ENCODE peak calls at places on chromosomes 7 and 10, in five cellular contexts. One of them, this sample, is unnamed.

GRCh38 chr7:50267525-50268041 is 36.9 kb upstream of the IKZF1 start:
- DNase-seq in lung: no peak
- DNase-seq in CD8-positive, alpha-beta T cell: no peak
- DNase-seq in Peyer's patch: no peak
- DNase-seq in psoas muscle: no peak
- DNase-seq in this sample: no peak

GRCh38 chr7:100374601-100375000 is 1.3 kb downstream of the PILRA start:
- DNase-seq in lung: no peak
- DNase-seq in CD8-positive, alpha-beta T cell: no peak
- DNase-seq in Peyer's patch: no peak
- DNase-seq in psoas muscle: no peak
- DNase-seq in this sample: no peak

GRCh38 chr10:78165617-78166016 is 132.0 kb downstream of the RPS24 start:
- DNase-seq in lung: no peak
- DNase-seq in CD8-positive, alpha-beta T cell: no peak
- DNase-seq in Peyer's patch: no peak
- DNase-seq in psoas muscle: no peak
- DNase-seq in this sample: no peak

GRCh38 chr10:117796394-117796793 is 250.3 kb downstream of the RAB11FIP2 start:
- DNase-seq in lung: no peak
- DNase-seq in CD8-positive, alpha-beta T cell: no peak
- DNase-seq in Peyer's patch: no peak
- DNase-seq in psoas muscle: no peak
- DNase-seq in this sample: no peak

GRCh38 chr10:51162002-51162401 is 87.7 kb downstream of the PRKG1 start:
- DNase-seq in lung: no peak
- DNase-seq in CD8-positive, alpha-beta T cell: no peak
- DNase-seq in Peyer's patch: no peak
- DNase-seq in psoas muscle: no peak
- DNase-seq in this sample: no peak

GRCh38 chr7:42104231-42104630 is 132.8 kb downstream of the GLI3 start:
- DNase-seq in lung: no peak
- DNase-seq in CD8-positive, alpha-beta T cell: no peak
- DNase-seq in Peyer's patch: no peak
- DNase-seq in psoas muscle: no peak
- DNase-seq in this sample: no peak

GRCh38 chr7:106737202-106737562 is 76.2 kb upstream of the CCDC71L start:
- DNase-seq in lung: no peak
- DNase-seq in CD8-positive, alpha-beta T cell: no peak
- DNase-seq in Peyer's patch: no peak
- DNase-seq in psoas muscle: no peak
- DNase-seq in this sample: no peak

GRCh38 chr10:11472158-11472753 is 139.2 kb downstream of the USP6NL start:
- DNase-seq in lung: peak; percentile 64
- DNase-seq in CD8-positive, alpha-beta T cell: peak; percentile 58
- DNase-seq in Peyer's patch: no peak
- DNase-seq in psoas muscle: peak; percentile 33
- DNase-seq in this sample: peak; percentile 61

GRCh38 chr10:110209399-110209925 is 2.1 kb downstream of the MXI1 start:
- DNase-seq in lung: peak; percentile 43
- DNase-seq in CD8-positive, alpha-beta T cell: peak; percentile 85
- DNase-seq in Peyer's patch: peak; percentile 74
- DNase-seq in psoas muscle: peak; percentile 60
- DNase-seq in this sample: peak; percentile 60

GRCh38 chr7:51069411-51070083 is 247.1 kb downstream of the COBL start:
- DNase-seq in lung: no peak
- DNase-seq in CD8-positive, alpha-beta T cell: no peak
- DNase-seq in Peyer's patch: no peak
- DNase-seq in psoas muscle: no peak
- DNase-seq in this sample: no peak

GRCh38 chr10:90197766-90198165 is 496.4 kb downstream of the KIF20B start:
- DNase-seq in lung: no peak
- DNase-seq in CD8-positive, alpha-beta T cell: no peak
- DNase-seq in Peyer's patch: no peak
- DNase-seq in psoas muscle: no peak
- DNase-seq in this sample: no peak

GRCh38 chr7:45685619-45686240 is 111.6 kb downstream of the ADCY1 start:
- DNase-seq in lung: peak; percentile 22
- DNase-seq in CD8-positive, alpha-beta T cell: no peak
- DNase-seq in Peyer's patch: no peak
- DNase-seq in psoas muscle: no peak
- DNase-seq in this sample: no peak

GRCh38 chr10:10092581-10092980 is 925.1 kb upstream of the CELF2 start:
- DNase-seq in lung: peak; percentile 30
- DNase-seq in CD8-positive, alpha-beta T cell: no peak
- DNase-seq in Peyer's patch: no peak
- DNase-seq in psoas muscle: no peak
- DNase-seq in this sample: no peak

GRCh38 chr10:121405549-121405948 is 192.7 kb downstream of the FGFR2 start:
- DNase-seq in lung: no peak
- DNase-seq in CD8-positive, alpha-beta T cell: no peak
- DNase-seq in Peyer's patch: no peak
- DNase-seq in psoas muscle: no peak
- DNase-seq in this sample: no peak

GRCh38 chr7:80521809-80522208 is 9.9 kb upstream of the GNAT3 start:
- DNase-seq in lung: no peak
- DNase-seq in CD8-positive, alpha-beta T cell: no peak
- DNase-seq in Peyer's patch: no peak
- DNase-seq in psoas muscle: no peak
- DNase-seq in this sample: no peak

GRCh38 chr7:1022801-1023465 is 21.4 kb upstream of the GPR146 start:
- DNase-seq in lung: no peak
- DNase-seq in CD8-positive, alpha-beta T cell: no peak
- DNase-seq in Peyer's patch: no peak
- DNase-seq in psoas muscle: no peak
- DNase-seq in this sample: no peak

GRCh38 chr7:35424869-35425495 is 171.1 kb upstream of the TBX20 start:
- DNase-seq in lung: no peak
- DNase-seq in CD8-positive, alpha-beta T cell: peak; percentile 61
- DNase-seq in Peyer's patch: peak; percentile 67
- DNase-seq in psoas muscle: peak; percentile 35
- DNase-seq in this sample: peak; percentile 27

GRCh38 chr10:113735913-113736312 is 15.6 kb upstream of the PLEKHS1 start:
- DNase-seq in lung: no peak
- DNase-seq in CD8-positive, alpha-beta T cell: no peak
- DNase-seq in Peyer's patch: no peak
- DNase-seq in psoas muscle: no peak
- DNase-seq in this sample: no peak

GRCh38 chr10:52249850-52250395 is 64.2 kb upstream of the DKK1 start:
- DNase-seq in lung: no peak
- DNase-seq in CD8-positive, alpha-beta T cell: no peak
- DNase-seq in Peyer's patch: no peak
- DNase-seq in psoas muscle: no peak
- DNase-seq in this sample: no peak

GRCh38 chr10:43166207-43166878 is 28.1 kb downstream of the CSGALNACT2 start:
- DNase-seq in lung: no peak
- DNase-seq in CD8-positive, alpha-beta T cell: no peak
- DNase-seq in Peyer's patch: no peak
- DNase-seq in psoas muscle: no peak
- DNase-seq in this sample: no peak

GRCh38 chr7:87413951-87414381 is 61.5 kb downstream of the ABCB4 start:
- DNase-seq in lung: no peak
- DNase-seq in CD8-positive, alpha-beta T cell: no peak
- DNase-seq in Peyer's patch: no peak
- DNase-seq in psoas muscle: peak; percentile 24
- DNase-seq in this sample: no peak

GRCh38 chr10:100182908-100183307 is 2.9 kb downstream of the ERLIN1 start:
- DNase-seq in lung: no peak
- DNase-seq in CD8-positive, alpha-beta T cell: no peak
- DNase-seq in Peyer's patch: no peak
- DNase-seq in psoas muscle: no peak
- DNase-seq in this sample: no peak

GRCh38 chr10:77041636-77042258 is 595.9 kb downstream of the KCNMA1 start:
- DNase-seq in lung: no peak
- DNase-seq in CD8-positive, alpha-beta T cell: peak; percentile 25
- DNase-seq in Peyer's patch: no peak
- DNase-seq in psoas muscle: no peak
- DNase-seq in this sample: peak; percentile 40

DNA sequence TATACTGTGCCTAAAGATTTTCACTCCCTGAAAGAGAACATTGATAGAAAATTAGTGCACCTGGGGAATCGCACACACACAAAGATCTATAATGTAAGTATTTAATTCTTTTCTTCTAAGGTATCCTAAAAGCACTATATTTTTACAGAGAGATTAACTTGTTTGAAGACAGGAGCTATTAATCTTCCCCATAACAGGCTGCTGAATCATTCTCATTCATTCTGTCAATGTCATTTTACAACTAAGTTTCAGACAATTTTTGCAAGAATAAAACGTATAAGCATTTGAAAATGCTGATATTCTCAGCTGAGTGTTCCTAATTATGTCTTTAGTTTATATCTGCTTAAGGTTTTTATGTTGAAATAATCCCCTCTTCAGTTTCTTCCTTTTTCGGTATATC is 776.7 kb downstream of the NXPH1 start:
- DNase-seq in lung: no peak
- DNase-seq in CD8-positive, alpha-beta T cell: no peak
- DNase-seq in Peyer's patch: no peak
- DNase-seq in psoas muscle: no peak
- DNase-seq in this sample: no peak
- H3K9me3 ChIP-seq in lung: no peaks in the 10 kb centered on the region
- H3K9me3 ChIP-seq in CD8-positive, alpha-beta T cell: no peaks in the 10 kb centered on the region
- H3K9me3 ChIP-seq in Peyer's patch: no peaks in the 10 kb centered on the region
- H3K9me3 ChIP-seq in psoas muscle: no peaks in the 10 kb centered on the region
- H3K9me3 ChIP-seq in this sample: no peaks in the 10 kb centered on the region

GRCh38 chr7:101854084-101854865 is 36.8 kb downstream of the CUX1 start:
- DNase-seq in lung: no peak
- DNase-seq in CD8-positive, alpha-beta T cell: no peak
- DNase-seq in Peyer's patch: no peak
- DNase-seq in psoas muscle: no peak
- DNase-seq in this sample: no peak

GRCh38 chr7:101859411-101860106 is 42.1 kb downstream of the CUX1 start:
- DNase-seq in lung: no peak
- DNase-seq in CD8-positive, alpha-beta T cell: no peak
- DNase-seq in Peyer's patch: no peak
- DNase-seq in psoas muscle: no peak
- DNase-seq in this sample: no peak

GRCh38 chr7:101857358-101857794 is 40.0 kb downstream of the CUX1 start:
- DNase-seq in lung: no peak
- DNase-seq in CD8-positive, alpha-beta T cell: no peak
- DNase-seq in Peyer's patch: no peak
- DNase-seq in psoas muscle: no peak
- DNase-seq in this sample: no peak

GRCh38 chr7:101858437-101859385 is 41.3 kb downstream of the CUX1 start:
- DNase-seq in lung: no peak
- DNase-seq in CD8-positive, alpha-beta T cell: no peak
- DNase-seq in Peyer's patch: no peak
- DNase-seq in psoas muscle: no peak
- DNase-seq in this sample: no peak

GRCh38 chr7:101856488-101857357 is 39.3 kb downstream of the CUX1 start:
- DNase-seq in lung: peak; percentile 96
- DNase-seq in CD8-positive, alpha-beta T cell: peak; percentile 85
- DNase-seq in Peyer's patch: peak; percentile 96
- DNase-seq in psoas muscle: peak; percentile 87
- DNase-seq in this sample: peak; percentile 73
- H3K27ac ChIP-seq in lung: peak overlapping the region; percentile 89
- H3K27ac ChIP-seq in CD8-positive, alpha-beta T cell: peak overlapping the region; percentile 62
- H3K27ac ChIP-seq in Peyer's patch: peak overlapping the region; percentile 79
- H3K27ac ChIP-seq in psoas muscle: peak overlapping the region; percentile 79
- H3K27ac ChIP-seq in this sample: peak overlapping the region; percentile 64

GRCh38 chr7:135253851-135254815 is 20.5 kb downstream of the STRA8 start:
- DNase-seq in lung: peak; percentile 73
- DNase-seq in CD8-positive, alpha-beta T cell: no peak
- DNase-seq in Peyer's patch: no peak
- DNase-seq in psoas muscle: peak; percentile 77
- DNase-seq in this sample: no peak
- TF ChIP-seq CTCF in lung: no peak
- TF ChIP-seq CTCF in CD8-positive, alpha-beta T cell: no peak
- TF ChIP-seq CTCF in Peyer's patch: no peak
- TF ChIP-seq CTCF in psoas muscle: no peak
- TF ChIP-seq CTCF in this sample: no peak

DNA sequence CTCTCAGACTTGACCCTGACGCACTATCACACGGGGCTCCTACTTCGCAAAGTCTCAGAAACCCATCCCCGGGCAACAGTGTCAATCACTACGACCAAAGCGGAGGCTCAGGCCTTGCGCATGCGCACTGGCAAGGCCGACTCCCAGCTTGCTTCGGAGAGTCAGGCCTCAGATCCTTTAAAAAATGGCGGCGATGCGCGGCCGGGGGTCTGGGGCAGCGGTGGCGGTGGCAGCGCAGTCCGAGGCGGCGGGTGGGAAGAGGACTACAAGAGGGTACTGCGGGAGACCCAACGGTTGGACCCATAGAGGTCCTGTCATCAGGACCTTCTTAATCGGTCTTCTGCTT is 196.9 kb downstream of the ZNF716 start:
- DNase-seq in lung: no peak
- DNase-seq in CD8-positive, alpha-beta T cell: no peak
- DNase-seq in Peyer's patch: no peak
- DNase-seq in psoas muscle: no peak
- DNase-seq in this sample: no peak
- H3K9me3 ChIP-seq in lung: no peaks in the 10 kb centered on the region
- H3K9me3 ChIP-seq in CD8-positive, alpha-beta T cell: no peaks in the 10 kb centered on the region
- H3K9me3 ChIP-seq in Peyer's patch: no peaks in the 10 kb centered on the region
- H3K9me3 ChIP-seq in psoas muscle: no peaks in the 10 kb centered on the region
- H3K9me3 ChIP-seq in this sample: peaks cover 10% of the 10 kb centered on the region

DNA sequence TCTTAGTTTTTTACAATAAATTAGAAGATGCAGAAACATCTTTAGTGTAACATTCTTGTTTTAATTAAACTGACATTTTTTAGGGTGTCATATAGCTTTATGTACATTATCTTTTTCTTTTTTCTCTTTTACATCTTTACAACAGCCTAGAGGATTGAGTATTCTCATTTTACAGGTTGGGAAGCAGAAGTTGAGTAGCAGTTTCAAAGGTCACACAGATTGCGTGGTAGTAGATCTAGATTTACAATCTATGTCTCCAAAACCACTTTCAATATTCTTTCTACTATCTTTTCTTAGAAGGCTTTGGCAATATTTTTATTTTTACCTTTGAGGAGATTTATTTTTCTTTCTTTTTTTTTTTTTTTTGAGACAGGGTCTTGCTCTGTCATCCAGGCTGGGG is 18.7 kb upstream of the MCU start:
- DNase-seq in lung: no peak
- DNase-seq in CD8-positive, alpha-beta T cell: no peak
- DNase-seq in Peyer's patch: no peak
- DNase-seq in psoas muscle: no peak
- DNase-seq in this sample: no peak
- H3K27ac ChIP-seq in lung: no peak overlapping the region
- H3K27ac ChIP-seq in CD8-positive, alpha-beta T cell: no peak overlapping the region
- H3K27ac ChIP-seq in Peyer's patch: no peak overlapping the region
- H3K27ac ChIP-seq in psoas muscle: no peak overlapping the region
- H3K27ac ChIP-seq in this sample: no peak overlapping the region

DNA sequence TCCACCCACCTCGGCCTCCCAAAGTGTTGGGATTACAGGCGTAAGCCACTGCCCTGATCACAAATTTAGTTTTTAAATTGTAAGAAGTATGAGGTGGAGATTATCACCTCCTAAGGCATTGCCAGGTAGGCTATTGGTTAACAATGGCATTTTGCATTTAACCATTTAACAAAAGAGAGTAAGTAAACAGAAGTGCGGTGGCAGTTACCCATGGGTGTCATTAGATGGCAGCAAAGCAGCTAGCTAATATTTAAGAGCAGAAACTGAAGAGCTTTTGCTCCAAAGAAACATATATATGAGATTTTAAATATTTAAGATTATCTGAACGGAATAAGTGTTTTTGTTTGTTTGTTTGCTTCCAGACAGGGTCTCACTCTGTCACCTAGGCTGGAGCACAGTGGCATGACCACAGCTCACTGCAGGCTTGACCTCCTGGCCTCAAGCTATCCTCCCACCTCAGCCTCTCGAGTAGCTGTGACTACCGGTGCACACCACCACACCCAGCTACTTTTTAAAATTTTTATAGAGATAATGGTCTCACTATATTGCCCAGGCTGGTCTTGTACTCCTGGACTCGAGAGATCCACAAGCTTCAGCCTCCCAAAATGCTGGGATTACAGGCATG is 325.5 kb upstream of the C7orf33 start:
- DNase-seq in lung: no peak
- DNase-seq in CD8-positive, alpha-beta T cell: no peak
- DNase-seq in Peyer's patch: no peak
- DNase-seq in psoas muscle: no peak
- DNase-seq in this sample: no peak
- TF ChIP-seq CTCF in lung: peak; percentile 29
- TF ChIP-seq CTCF in CD8-positive, alpha-beta T cell: peak; percentile 53
- TF ChIP-seq CTCF in Peyer's patch: peak; percentile 59
- TF ChIP-seq CTCF in psoas muscle: peak; percentile 37
- TF ChIP-seq CTCF in this sample: no peak